ENCODE peak calls at places on chromosomes 3 and 15, in four cellular contexts. Q is left ventricle myocardium inferior, O is brain microvascular endothelial cell, E is iPS DF 6.9. H is an unnamed sample.

GRCh38 chr15:27272446-27272845 is 301.5 kb downstream of the GABRG3 start:
- DNase-seq in Q (no peak), O (no peak), E (no peak), H (no peak)

GRCh38 chr15:74978503-74978902 is 16.9 kb upstream of the SCAMP5 start:
- DNase-seq in Q (no peak), O (peak; percentile 69), E (no peak), H (no peak)

GRCh38 chr15:58026051-58026450 is 39.5 kb downstream of the ALDH1A2 start:
- DNase-seq in Q (no peak), O (no peak), E (no peak), H (no peak)

GRCh38 chr15:99755692-99756409 is 22.6 kb upstream of the LYSMD4 start:
- DNase-seq in Q (no peak), O (peak; percentile 37), E (no peak), H (peak; percentile 55)

GRCh38 chr15:100723323-100723801 is 121.0 kb downstream of the ASB7 start:
- DNase-seq in Q (no peak), O (no peak), E (no peak), H (peak; percentile 66)

GRCh38 chr15:62118446-62118964 is 46.6 kb downstream of the C2CD4B start:
- DNase-seq in Q (no peak), O (no peak), E (no peak), H (no peak)

GRCh38 chr3:187737401-187738088 is 7.7 kb downstream of the BCL6 start:
- DNase-seq in Q (peak; percentile 79), O (peak; percentile 64), E (no peak), H (peak; percentile 72)

GRCh38 chr3:173395073-173395411 is 2.5 kb upstream of the NLGN1 start:
- DNase-seq in Q (peak; percentile 19), O (no peak), E (no peak), H (no peak)

GRCh38 chr3:52779011-52779410 is 1.6 kb downstream of the ITIH1 start:
- DNase-seq in Q (no peak), O (no peak), E (no peak), H (no peak)

GRCh38 chr3:67700596-67700995 is 46.2 kb upstream of the SUCLG2 start:
- DNase-seq in Q (no peak), O (no peak), E (no peak), H (no peak)

GRCh38 chr15:75891895-75892294 is 11.8 kb upstream of the FBXO22 start:
- DNase-seq in Q (no peak), O (peak; percentile 92), E (no peak), H (no peak)

GRCh38 chr3:162684260-162684659 is 1187.7 kb downstream of the OTOL1 start:
- DNase-seq in Q (no peak), O (no peak), E (no peak), H (no peak)

GRCh38 chr3:12901631-12902045 is 60.3 kb upstream of the RPL32 start:
- DNase-seq in Q (no peak), O (no peak), E (no peak), H (no peak)

GRCh38 chr3:45131201-45131600 is 15.0 kb downstream of the CDCP1 start:
- DNase-seq in Q (no peak), O (no peak), E (no peak), H (no peak)

GRCh38 chr3:4406746-4407568 is 60.1 kb downstream of the SUMF1 start:
- DNase-seq in Q (no peak), O (no peak), E (no peak), H (no peak)

GRCh38 chr15:77402740-77403379 is 17.0 kb downstream of the PEAK1 start:
- DNase-seq in Q (no peak), O (peak; percentile 61), E (no peak), H (no peak)

GRCh38 chr3:182212479-182213076 is 500.9 kb downstream of the SOX2 start:
- DNase-seq in Q (peak; percentile 17), O (peak; percentile 1), E (peak; percentile 27), H (peak; percentile 79)

GRCh38 chr3:123610331-123610730 is 25.5 kb upstream of the HACD2 start:
- DNase-seq in Q (no peak), O (no peak), E (no peak), H (no peak)

GRCh38 chr15:57025264-57025939 is 107.0 kb downstream of the TCF12 start:
- DNase-seq in Q (no peak), O (no peak), E (no peak), H (no peak)

GRCh38 chr15:31016446-31016915 is 25.1 kb upstream of the MTMR10 start:
- DNase-seq in Q (no peak), O (peak; percentile 1), E (no peak), H (no peak)

GRCh38 chr3:154584041-154584440 is 154.1 kb upstream of the GPR149 start:
- DNase-seq in Q (no peak), O (no peak), E (peak; percentile 9), H (no peak)

GRCh38 chr15:83571820-83572707 is 81.9 kb upstream of the ADAMTSL3 start:
- DNase-seq in Q (no peak), O (no peak), E (peak; percentile 22), H (no peak)

GRCh38 chr3:48952510-48953118 is 34.0 kb downstream of the ARIH2 start:
- DNase-seq in Q (no peak), O (no peak), E (peak; percentile 43), H (peak; percentile 42)

GRCh38 chr3:168616901-168617300 is 521.2 kb upstream of the GOLIM4 start:
- DNase-seq in Q (no peak), O (no peak), E (no peak), H (no peak)

GRCh38 chr15:96735621-96736020 is 405.1 kb downstream of the NR2F2 start:
- DNase-seq in Q (no peak), O (no peak), E (no peak), H (no peak)
- H3K27me3 ChIP-seq in Q (no peaks in the 10 kb centered on the region), O (no peaks in the 10 kb centered on the region), E (no peaks in the 10 kb centered on the region), H (no peaks in the 10 kb centered on the region)

GRCh38 chr3:174439621-174440349 is 419.3 kb upstream of the NAALADL2 start:
- DNase-seq in Q (no peak), O (peak; percentile 88), E (no peak), H (peak; percentile 49)
- H3K4me3 ChIP-seq in Q (peak overlapping the region; percentile 86), O (peak overlapping the region; percentile 72), E (no peak overlapping the region), H (peak overlapping the region; percentile 75)

DNA sequence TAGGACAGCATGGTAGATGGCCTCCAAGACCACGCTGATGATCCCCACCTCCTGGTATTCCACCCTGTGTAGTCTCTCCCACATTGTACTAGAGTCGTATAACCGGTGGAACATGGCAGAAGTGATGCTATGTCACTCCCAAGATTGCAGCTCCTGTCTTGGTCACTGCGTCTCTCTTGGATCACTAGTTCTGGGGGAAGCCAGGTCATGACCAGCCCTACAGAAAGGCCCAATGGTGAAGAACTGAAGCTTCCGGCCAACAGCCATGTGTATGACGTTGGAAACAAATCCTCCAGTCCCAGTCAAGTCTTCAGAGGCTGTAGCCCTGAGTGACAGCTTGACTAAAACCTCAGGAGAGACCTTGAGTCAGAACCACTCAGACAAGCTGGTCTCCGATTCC is 62.0 kb upstream of the FNDC3B start:
- DNase-seq in Q (no peak), O (no peak), E (no peak), H (no peak)
- H3K27ac ChIP-seq in Q (no peak overlapping the region), O (no peak overlapping the region), E (no peak overlapping the region), H (no peak overlapping the region)

DNA sequence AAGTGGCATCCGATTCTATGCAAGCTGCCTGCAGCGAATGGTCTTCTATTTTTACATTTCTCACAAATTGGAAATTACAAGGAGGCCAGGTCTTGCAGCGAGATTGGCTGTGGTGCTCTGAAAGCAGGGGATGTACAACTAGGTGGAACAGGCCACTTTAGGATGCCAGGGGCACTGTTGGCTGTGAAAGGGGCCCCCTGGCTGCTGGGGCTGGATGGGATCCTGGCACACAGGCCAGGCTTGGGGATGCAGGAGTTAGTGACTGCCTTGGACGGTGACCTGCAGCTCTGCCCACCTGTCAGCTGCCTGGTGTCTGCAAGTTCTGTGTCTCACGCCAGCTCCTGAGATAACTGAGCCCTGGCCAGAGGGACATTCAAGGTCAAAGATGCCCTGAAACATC is 4.6 kb downstream of the SLC6A1 start:
- DNase-seq in Q (no peak), O (no peak), E (no peak), H (no peak)
- H3K27me3 ChIP-seq in Q (peaks cover 96% of the 10 kb centered on the region), O (peaks cover 65% of the 10 kb centered on the region), E (peaks cover 26% of the 10 kb centered on the region), H (peaks cover 11% of the 10 kb centered on the region)